ENCODE peak calls at places on chromosome 17, in five cellular contexts. U, K, X, O and W are unnamed samples.

GRCh38 chr17:79627766-79628690 is 17.2 kb upstream of the RBFOX3 start:
- DNase-seq in X (no peak), U (no peak), K (peak; percentile 43), O (no peak), W (no peak)

GRCh38 chr17:8739104-8739503 is 5.5 kb downstream of the CCDC42 start:
- DNase-seq in X (no peak), O (no peak), U (no peak), K (no peak), W (no peak)

GRCh38 chr17:82320956-82321927 is 3.8 kb upstream of the CD7 start:
- DNase-seq in O (no peak), U (peak; percentile 66), K (peak; percentile 81), X (no peak), W (peak; percentile 89)

GRCh38 chr17:5870231-5870953 is 199.8 kb upstream of the WSCD1 start:
- DNase-seq in U (no peak), X (no peak), O (no peak), K (no peak), W (no peak)

GRCh38 chr17:61307905-61308886 is 91.4 kb upstream of the TBX2 start:
- DNase-seq in U (no peak), X (peak; percentile 100), K (no peak), O (no peak), W (no peak)

GRCh38 chr17:36870618-36871002 is 66.7 kb upstream of the LHX1 start:
- DNase-seq in O (no peak), K (no peak), U (no peak), X (no peak), W (no peak)

GRCh38 chr17:59972778-59973177 is 8.2 kb upstream of the RNFT1 start:
- DNase-seq in O (no peak), U (no peak), K (no peak), X (peak; percentile 28), W (no peak)

GRCh38 chr17:79732804-79733691 is 2.3 kb downstream of the ENPP7 start:
- DNase-seq in X (no peak), O (peak; percentile 43), U (no peak), K (no peak), W (peak; percentile 84)

GRCh38 chr17:50596191-50597037 is 35.9 kb downstream of the CACNA1G start:
- DNase-seq in K (no peak), U (peak; percentile 65), X (no peak), O (no peak), W (no peak)

GRCh38 chr17:44807817-44808155 is 22.3 kb downstream of the GJC1 start:
- DNase-seq in K (no peak), X (peak; percentile 50), U (no peak), O (no peak), W (no peak)

GRCh38 chr17:59892251-59892848 is 393 bp downstream of the TUBD1 start:
- DNase-seq in X (no peak), K (peak; percentile 87), O (no peak), U (no peak), W (no peak)

GRCh38 chr17:8918811-8919210 is 46.7 kb downstream of the PIK3R5 start:
- DNase-seq in U (no peak), O (no peak), K (no peak), X (peak; percentile 47), W (peak; percentile 9)

GRCh38 chr17:74758846-74759163 is 10.4 kb downstream of the NHERF1 start:
- DNase-seq in X (peak; percentile 25), O (peak; percentile 53), K (peak; percentile 70), U (no peak), W (peak; percentile 57)

GRCh38 chr17:47957591-47958490 is at the start of gene PRR15L:
- DNase-seq in K (peak; percentile 86), U (no peak), O (peak; percentile 73), X (no peak), W (no peak)

GRCh38 chr17:62652251-62653001 is 25.0 kb downstream of the MRC2 start:
- DNase-seq in X (peak; percentile 70), O (peak; percentile 21), K (peak; percentile 93), U (peak; percentile 61), W (peak; percentile 46)

GRCh38 chr17:41645371-41646063 is 21.1 kb upstream of the KRT17 start:
- DNase-seq in X (peak; percentile 64), K (no peak), U (no peak), O (no peak), W (no peak)

GRCh38 chr17:28188841-28189263 is 130.1 kb upstream of the TMEM97 start:
- DNase-seq in O (no peak), U (no peak), K (no peak), X (peak; percentile 48), W (no peak)

GRCh38 chr17:38361700-38362465 is 10.2 kb downstream of the SOCS7 start:
- DNase-seq in O (no peak), U (no peak), K (no peak), X (no peak), W (no peak)

GRCh38 chr17:38363016-38363415 is 11.4 kb downstream of the SOCS7 start:
- DNase-seq in O (no peak), X (no peak), U (no peak), K (no peak), W (no peak)

GRCh38 chr17:38369124-38369886 is 17.7 kb downstream of the SOCS7 start:
- DNase-seq in O (no peak), U (no peak), X (no peak), K (no peak), W (no peak)

GRCh38 chr17:38358586-38359513 is 7.2 kb downstream of the SOCS7 start:
- DNase-seq in K (no peak), U (no peak), O (no peak), X (no peak), W (no peak)

GRCh38 chr17:38364741-38365140 is 13.1 kb downstream of the SOCS7 start:
- DNase-seq in U (no peak), K (no peak), X (peak; percentile 20), O (no peak), W (no peak)
- TF ChIP-seq CTCF in U (no peak), K (no peak), X (no peak), O (no peak), W (no peak)

GRCh38 chr17:20022701-20023100 is 13.5 kb downstream of the SPECC1 start:
- DNase-seq in U (no peak), X (peak; percentile 66), K (no peak), O (no peak), W (no peak)
- TF ChIP-seq CTCF in U (no peak), X (no peak), K (no peak), O (no peak), W (no peak)

GRCh38 chr17:43530303-43531081 is 15.6 kb downstream of the ETV4 start:
- DNase-seq in U (peak; percentile 70), X (peak; percentile 89), O (no peak), K (peak; percentile 93), W (no peak)
- TF ChIP-seq CTCF in U (no peak), X (no peak), O (no peak), K (no peak), W (no peak)

GRCh38 chr17:75889454-75889853 is 7.3 kb downstream of the TRIM65 start:
- DNase-seq in U (no peak), O (no peak), K (no peak), X (no peak), W (no peak)
- TF ChIP-seq CTCF in U (no peak), O (no peak), K (no peak), X (no peak), W (no peak)

GRCh38 chr17:78450696-78451344 is 72.4 kb downstream of the PGS1 start:
- DNase-seq in O (no peak), K (no peak), X (no peak), U (no peak), W (no peak)
- TF ChIP-seq CTCF in O (no peak), K (no peak), X (no peak), U (no peak), W (no peak)

GRCh38 chr17:17784599-17785264 is 52.1 kb downstream of the SREBF1 start:
- DNase-seq in U (no peak), K (no peak), X (no peak), O (no peak), W (no peak)
- TF ChIP-seq CTCF in U (no peak), K (no peak), X (no peak), O (peak; percentile 7), W (no peak)